ENCODE peak calls at places on chromosomes 13 and 19, in six cellular contexts. I, M, R, P, S and V are unnamed samples.

GRCh38 chr19:28422791-28423650 is 789.9 kb downstream of the UQCRFS1 start:
- DNase-seq in I (no peak), M (no peak), R (no peak), P (no peak), S (no peak), V (no peak)

GRCh38 chr19:49700563-49700962 is 9.6 kb downstream of the CPT1C start:
- DNase-seq in I (no peak), M (no peak), R (no peak), P (no peak), S (no peak), V (no peak)

GRCh38 chr19:6276447-6276846 is 3.3 kb downstream of the MLLT1 start:
- DNase-seq in I (no peak), M (no peak), R (peak), P (peak), S (peak), V (peak)

GRCh38 chr13:79225487-79226232 is 180.4 kb downstream of the RBM26 start:
- DNase-seq in I (no peak), M (no peak), R (no peak), P (no peak), S (no peak), V (no peak)

GRCh38 chr19:6503407-6504201 is 1.5 kb upstream of the TUBB4A start:
- DNase-seq in I (peak), M (no peak), R (peak), P (no peak), S (no peak), V (no peak)

GRCh38 chr13:110334841-110335490 is 27.9 kb downstream of the COL4A2 start:
- DNase-seq in I (no peak), M (no peak), R (no peak), P (no peak), S (no peak), V (no peak)

GRCh38 chr19:16197188-16197621 is 506 bp upstream of the AP1M1 start:
- DNase-seq in I (no peak), M (no peak), R (no peak), P (peak), S (peak), V (peak)

GRCh38 chr13:44918323-44919102 is 70.8 kb downstream of the NUFIP1 start:
- DNase-seq in I (peak), M (peak), R (peak), P (peak), S (peak), V (peak)

GRCh38 chr13:30615851-30616311 is 1.8 kb upstream of the USPL1 start:
- DNase-seq in I (no peak), M (no peak), R (no peak), P (peak), S (peak), V (no peak)

GRCh38 chr13:109301711-109302110 is 484.7 kb downstream of the IRS2 start:
- DNase-seq in I (no peak), M (no peak), R (no peak), P (no peak), S (no peak), V (no peak)

GRCh38 chr13:45792827-45793303 is 58.7 kb downstream of the SIAH3 start:
- DNase-seq in I (no peak), M (no peak), R (no peak), P (no peak), S (no peak), V (no peak)

GRCh38 chr19:42323852-42324654 is 1.4 kb upstream of the MEGF8 start:
- DNase-seq in I (no peak), M (no peak), R (no peak), P (no peak), S (no peak), V (no peak)

GRCh38 chr13:113083402-113084061 is 22.1 kb upstream of the F7 start:
- DNase-seq in I (no peak), M (no peak), R (peak), P (no peak), S (peak), V (no peak)

DNA sequence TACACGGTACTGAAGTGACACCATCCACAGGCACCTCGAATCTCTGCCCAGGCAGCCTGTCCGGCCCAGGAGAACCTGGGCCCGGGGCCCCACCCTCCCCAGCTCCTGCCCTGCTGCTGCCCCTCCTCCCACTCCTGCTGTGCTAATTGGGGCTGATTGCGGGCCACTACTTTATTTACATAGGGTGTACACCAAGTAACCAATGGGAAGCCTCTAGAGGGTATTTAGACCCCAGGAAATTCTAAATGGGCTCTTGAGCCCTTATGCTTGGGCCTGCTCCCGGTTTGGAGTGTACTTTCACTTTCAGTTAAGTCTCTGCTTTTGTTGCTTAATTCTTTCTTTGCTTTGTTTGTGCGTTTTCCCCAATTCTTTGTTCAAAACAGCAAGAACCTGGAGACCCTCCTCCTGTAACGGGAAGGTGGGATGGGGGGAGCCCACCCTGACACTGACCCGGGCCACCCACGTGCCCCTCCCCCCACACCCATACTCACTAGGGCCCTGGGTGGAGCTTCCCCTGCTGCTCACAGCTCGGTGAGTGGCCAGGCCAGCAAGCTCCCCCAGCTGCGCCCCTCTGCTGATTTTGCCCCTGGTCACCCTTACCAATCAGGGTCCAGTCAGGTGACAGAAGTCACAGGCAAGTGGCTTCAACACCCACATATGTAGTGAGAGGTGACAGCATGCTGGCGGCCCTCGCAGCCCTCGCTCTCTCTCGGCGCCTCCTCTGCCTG is 9.4 kb downstream of the SCGB2B2 start:
- DNase-seq in I (no peak), M (no peak), R (no peak), P (peak), S (peak), V (peak)
- H3K4me3 ChIP-seq in I (peak), M (peak), R (peak), P (peak), S (peak), V (peak)

DNA sequence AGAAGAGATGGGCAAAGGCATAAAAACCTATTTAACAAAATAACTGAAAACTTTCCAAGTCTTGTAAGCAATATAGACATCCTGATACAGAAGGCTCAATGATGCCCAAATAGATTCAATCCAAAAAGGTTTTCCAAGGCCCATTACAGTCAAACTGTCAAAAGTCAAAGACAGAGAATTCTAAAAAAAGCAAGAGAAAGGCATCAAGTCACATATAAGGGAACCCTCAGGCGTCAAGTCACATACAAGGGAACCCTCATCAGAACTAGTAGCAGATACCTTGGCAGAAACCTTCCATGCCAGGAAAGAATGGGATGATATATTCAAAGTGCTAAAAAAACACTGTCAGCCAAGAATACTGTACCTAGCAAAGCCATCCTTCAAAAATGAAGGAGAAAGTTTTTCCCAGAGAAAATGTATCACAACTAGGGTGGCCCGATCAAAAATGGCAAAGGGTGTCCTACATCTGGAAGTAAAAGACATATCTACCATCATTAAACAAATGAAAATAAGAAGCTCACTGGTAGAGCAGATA is 21.2 kb downstream of the ZNF829 start:
- DNase-seq in I (no peak), M (no peak), R (no peak), P (no peak), S (no peak), V (no peak)
- H3K4me3 ChIP-seq in I (no peak), M (no peak), R (no peak), P (peak), S (no peak), V (no peak)

GRCh38 chr19:34145741-34146202 is 26.5 kb upstream of the LSM14A start:
- DNase-seq in I (peak), M (no peak), R (no peak), P (peak), S (peak), V (peak)

GRCh38 chr19:34136127-34136526 is 36.2 kb upstream of the LSM14A start:
- DNase-seq in I (no peak), M (no peak), R (no peak), P (no peak), S (no peak), V (no peak)

GRCh38 chr19:34135401-34135800 is 36.9 kb upstream of the LSM14A start:
- DNase-seq in I (no peak), M (no peak), R (no peak), P (no peak), S (no peak), V (no peak)

GRCh38 chr19:34141036-34141435 is 31.3 kb upstream of the LSM14A start:
- DNase-seq in I (no peak), M (no peak), R (no peak), P (no peak), S (no peak), V (no peak)
- H3K4me3 ChIP-seq in I (no peak), M (no peak), R (no peak), P (no peak), S (no peak), V (no peak)

DNA sequence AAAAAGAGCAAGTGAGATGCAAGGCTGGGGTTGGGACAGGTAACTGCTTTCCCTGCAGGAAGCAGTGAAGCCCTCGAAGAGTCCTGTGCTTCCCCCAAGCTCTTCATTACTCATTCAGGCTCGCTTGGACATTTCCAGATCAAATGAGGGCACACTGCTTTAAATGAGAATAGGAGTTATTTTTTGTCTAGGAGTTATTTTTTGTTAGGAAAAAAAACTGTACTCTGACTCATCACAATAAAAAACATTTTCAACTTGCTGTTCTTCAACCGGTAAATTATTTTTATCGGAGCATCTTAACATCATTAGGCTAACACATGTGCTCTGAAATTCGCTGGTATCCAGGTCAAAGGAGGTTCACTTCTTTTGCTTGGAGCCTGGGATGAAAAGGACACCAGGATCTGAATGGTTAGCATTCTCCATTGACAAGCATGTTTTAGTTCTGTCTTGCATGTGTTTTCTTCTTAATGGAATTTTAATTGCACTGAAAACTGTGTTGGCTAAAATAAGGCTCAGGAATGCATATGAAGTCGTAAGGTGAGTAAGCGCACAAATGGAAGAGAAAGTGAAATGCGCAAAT is 80.7 kb upstream of the STK24 start:
- DNase-seq in I (no peak), M (no peak), R (no peak), P (peak), S (no peak), V (no peak)
- H3K4me3 ChIP-seq in I (no peak), M (no peak), R (no peak), P (peak), S (no peak), V (no peak)